ENCODE peak calls at places on chromosomes 12 and 14, in six cellular contexts. One of them, this sample, is unnamed.

GRCh38 chr12:45713108-45713507 is 16.4 kb upstream of the ARID2 start:
- DNase-seq in mucosa of descending colon: no peak
- DNase-seq in activated B cell treated with CpG ODN at 0.5 μM for 24 hours: no peak
- DNase-seq in NCI-H1105: no peak
- DNase-seq in effector memory CD8-positive, alpha-beta T cell: no peak
- DNase-seq in GM12864: no peak
- DNase-seq in this sample: no peak

GRCh38 chr12:103331643-103332042 is 164.1 kb downstream of the C12orf42 start:
- DNase-seq in mucosa of descending colon: no peak
- DNase-seq in activated B cell treated with CpG ODN at 0.5 μM for 24 hours: no peak
- DNase-seq in NCI-H1105: no peak
- DNase-seq in effector memory CD8-positive, alpha-beta T cell: no peak
- DNase-seq in GM12864: no peak
- DNase-seq in this sample: no peak

GRCh38 chr14:103738706-103739451 is 23.3 kb downstream of the ZFYVE21 start:
- DNase-seq in mucosa of descending colon: no peak
- DNase-seq in activated B cell treated with CpG ODN at 0.5 μM for 24 hours: no peak
- DNase-seq in NCI-H1105: no peak
- DNase-seq in effector memory CD8-positive, alpha-beta T cell: no peak
- DNase-seq in GM12864: no peak
- DNase-seq in this sample: no peak

GRCh38 chr14:47020500-47020899 is 368.9 kb upstream of the RPL10L start:
- DNase-seq in mucosa of descending colon: no peak
- DNase-seq in activated B cell treated with CpG ODN at 0.5 μM for 24 hours: no peak
- DNase-seq in NCI-H1105: no peak
- DNase-seq in effector memory CD8-positive, alpha-beta T cell: no peak
- DNase-seq in GM12864: no peak
- DNase-seq in this sample: no peak

GRCh38 chr14:77085538-77085937 is 12.5 kb upstream of the CIPC start:
- DNase-seq in mucosa of descending colon: no peak
- DNase-seq in activated B cell treated with CpG ODN at 0.5 μM for 24 hours: no peak
- DNase-seq in NCI-H1105: no peak
- DNase-seq in effector memory CD8-positive, alpha-beta T cell: no peak
- DNase-seq in GM12864: no peak
- DNase-seq in this sample: no peak

GRCh38 chr14:32896979-32897723 is 41.5 kb upstream of the NPAS3 start:
- DNase-seq in mucosa of descending colon: no peak
- DNase-seq in activated B cell treated with CpG ODN at 0.5 μM for 24 hours: no peak
- DNase-seq in NCI-H1105: no peak
- DNase-seq in effector memory CD8-positive, alpha-beta T cell: no peak
- DNase-seq in GM12864: no peak
- DNase-seq in this sample: peak

GRCh38 chr12:481422-481821 is 21.7 kb downstream of the B4GALNT3 start:
- DNase-seq in mucosa of descending colon: no peak
- DNase-seq in activated B cell treated with CpG ODN at 0.5 μM for 24 hours: no peak
- DNase-seq in NCI-H1105: no peak
- DNase-seq in effector memory CD8-positive, alpha-beta T cell: no peak
- DNase-seq in GM12864: no peak
- DNase-seq in this sample: no peak

GRCh38 chr12:106019130-106019529 is 119.6 kb downstream of the NUAK1 start:
- DNase-seq in mucosa of descending colon: no peak
- DNase-seq in activated B cell treated with CpG ODN at 0.5 μM for 24 hours: no peak
- DNase-seq in NCI-H1105: no peak
- DNase-seq in effector memory CD8-positive, alpha-beta T cell: no peak
- DNase-seq in GM12864: no peak
- DNase-seq in this sample: no peak

GRCh38 chr12:53258541-53259539 is 9.3 kb upstream of the ESPL1 start:
- DNase-seq in mucosa of descending colon: peak
- DNase-seq in activated B cell treated with CpG ODN at 0.5 μM for 24 hours: no peak
- DNase-seq in NCI-H1105: no peak
- DNase-seq in effector memory CD8-positive, alpha-beta T cell: no peak
- DNase-seq in GM12864: no peak
- DNase-seq in this sample: no peak

GRCh38 chr14:65110525-65110924 is 8.2 kb upstream of the MAX start:
- DNase-seq in mucosa of descending colon: no peak
- DNase-seq in activated B cell treated with CpG ODN at 0.5 μM for 24 hours: no peak
- DNase-seq in NCI-H1105: no peak
- DNase-seq in effector memory CD8-positive, alpha-beta T cell: no peak
- DNase-seq in GM12864: no peak
- DNase-seq in this sample: no peak

GRCh38 chr12:124758266-124759200 is 105.1 kb downstream of the SCARB1 start:
- DNase-seq in mucosa of descending colon: no peak
- DNase-seq in activated B cell treated with CpG ODN at 0.5 μM for 24 hours: no peak
- DNase-seq in NCI-H1105: peak
- DNase-seq in effector memory CD8-positive, alpha-beta T cell: no peak
- DNase-seq in GM12864: no peak
- DNase-seq in this sample: no peak

GRCh38 chr14:95255487-95255886 is 64.2 kb downstream of the CLMN start:
- DNase-seq in mucosa of descending colon: peak
- DNase-seq in activated B cell treated with CpG ODN at 0.5 μM for 24 hours: no peak
- DNase-seq in NCI-H1105: no peak
- DNase-seq in effector memory CD8-positive, alpha-beta T cell: no peak
- DNase-seq in GM12864: no peak
- DNase-seq in this sample: peak

GRCh38 chr12:42603246-42603645 is 13.7 kb upstream of the PRICKLE1 start:
- DNase-seq in mucosa of descending colon: no peak
- DNase-seq in activated B cell treated with CpG ODN at 0.5 μM for 24 hours: no peak
- DNase-seq in NCI-H1105: no peak
- DNase-seq in effector memory CD8-positive, alpha-beta T cell: no peak
- DNase-seq in GM12864: no peak
- DNase-seq in this sample: no peak

GRCh38 chr12:99605-100004 is 33.0 kb downstream of the IQSEC3 start:
- DNase-seq in mucosa of descending colon: no peak
- DNase-seq in activated B cell treated with CpG ODN at 0.5 μM for 24 hours: no peak
- DNase-seq in NCI-H1105: no peak
- DNase-seq in effector memory CD8-positive, alpha-beta T cell: no peak
- DNase-seq in GM12864: no peak
- DNase-seq in this sample: no peak

GRCh38 chr14:25537846-25538455 is 488.0 kb upstream of the STXBP6 start:
- DNase-seq in mucosa of descending colon: no peak
- DNase-seq in activated B cell treated with CpG ODN at 0.5 μM for 24 hours: no peak
- DNase-seq in NCI-H1105: peak
- DNase-seq in effector memory CD8-positive, alpha-beta T cell: no peak
- DNase-seq in GM12864: no peak
- DNase-seq in this sample: peak

GRCh38 chr14:101215266-101215665 is 311.7 kb upstream of the RTL1 start:
- DNase-seq in mucosa of descending colon: no peak
- DNase-seq in activated B cell treated with CpG ODN at 0.5 μM for 24 hours: no peak
- DNase-seq in NCI-H1105: no peak
- DNase-seq in effector memory CD8-positive, alpha-beta T cell: no peak
- DNase-seq in GM12864: no peak
- DNase-seq in this sample: no peak

GRCh38 chr14:104688755-104689619 is at the start of gene INF2:
- DNase-seq in mucosa of descending colon: peak
- DNase-seq in activated B cell treated with CpG ODN at 0.5 μM for 24 hours: peak
- DNase-seq in NCI-H1105: peak
- DNase-seq in effector memory CD8-positive, alpha-beta T cell: no peak
- DNase-seq in GM12864: no peak
- DNase-seq in this sample: peak

GRCh38 chr12:123532808-123533649 is 490 bp downstream of the RILPL1 start:
- DNase-seq in mucosa of descending colon: peak
- DNase-seq in activated B cell treated with CpG ODN at 0.5 μM for 24 hours: no peak
- DNase-seq in NCI-H1105: no peak
- DNase-seq in effector memory CD8-positive, alpha-beta T cell: no peak
- DNase-seq in GM12864: no peak
- DNase-seq in this sample: peak

GRCh38 chr14:93332032-93332852 is 594 bp downstream of the BTBD7 start:
- DNase-seq in mucosa of descending colon: peak
- DNase-seq in activated B cell treated with CpG ODN at 0.5 μM for 24 hours: no peak
- DNase-seq in NCI-H1105: peak
- DNase-seq in effector memory CD8-positive, alpha-beta T cell: peak
- DNase-seq in GM12864: no peak
- DNase-seq in this sample: peak

GRCh38 chr14:22231022-22231421 is 358.0 kb downstream of the DAD1 start:
- DNase-seq in mucosa of descending colon: no peak
- DNase-seq in activated B cell treated with CpG ODN at 0.5 μM for 24 hours: no peak
- DNase-seq in NCI-H1105: no peak
- DNase-seq in effector memory CD8-positive, alpha-beta T cell: peak
- DNase-seq in GM12864: no peak
- DNase-seq in this sample: no peak

GRCh38 chr12:68915055-68915454 is 17.9 kb downstream of the CPM start:
- DNase-seq in mucosa of descending colon: no peak
- DNase-seq in activated B cell treated with CpG ODN at 0.5 μM for 24 hours: no peak
- DNase-seq in NCI-H1105: no peak
- DNase-seq in effector memory CD8-positive, alpha-beta T cell: no peak
- DNase-seq in GM12864: no peak
- DNase-seq in this sample: no peak

GRCh38 chr12:117144599-117144998 is 45.4 kb upstream of the TESC start:
- DNase-seq in mucosa of descending colon: no peak
- DNase-seq in activated B cell treated with CpG ODN at 0.5 μM for 24 hours: no peak
- DNase-seq in NCI-H1105: no peak
- DNase-seq in effector memory CD8-positive, alpha-beta T cell: no peak
- DNase-seq in GM12864: no peak
- DNase-seq in this sample: no peak

GRCh38 chr12:89208661-89209096 is 143.6 kb downstream of the DUSP6 start:
- DNase-seq in mucosa of descending colon: no peak
- DNase-seq in activated B cell treated with CpG ODN at 0.5 μM for 24 hours: no peak
- DNase-seq in NCI-H1105: no peak
- DNase-seq in effector memory CD8-positive, alpha-beta T cell: no peak
- DNase-seq in GM12864: no peak
- DNase-seq in this sample: no peak

GRCh38 chr14:32099473-32099872 is 22.4 kb downstream of the ARHGAP5 start:
- DNase-seq in mucosa of descending colon: no peak
- DNase-seq in activated B cell treated with CpG ODN at 0.5 μM for 24 hours: no peak
- DNase-seq in NCI-H1105: no peak
- DNase-seq in effector memory CD8-positive, alpha-beta T cell: no peak
- DNase-seq in GM12864: no peak
- DNase-seq in this sample: no peak

GRCh38 chr12:115916910-115917668 is 360.4 kb downstream of the MED13L start:
- DNase-seq in mucosa of descending colon: peak
- DNase-seq in activated B cell treated with CpG ODN at 0.5 μM for 24 hours: peak
- DNase-seq in NCI-H1105: peak
- DNase-seq in effector memory CD8-positive, alpha-beta T cell: peak
- DNase-seq in GM12864: no peak
- DNase-seq in this sample: peak

GRCh38 chr12:16421806-16422205 is 74.4 kb downstream of the MGST1 start:
- DNase-seq in mucosa of descending colon: no peak
- DNase-seq in activated B cell treated with CpG ODN at 0.5 μM for 24 hours: no peak
- DNase-seq in NCI-H1105: no peak
- DNase-seq in effector memory CD8-positive, alpha-beta T cell: no peak
- DNase-seq in GM12864: no peak
- DNase-seq in this sample: no peak

GRCh38 chr14:65336191-65336591 is 76.3 kb upstream of the FUT8 start:
- DNase-seq in mucosa of descending colon: no peak
- DNase-seq in activated B cell treated with CpG ODN at 0.5 μM for 24 hours: no peak
- DNase-seq in NCI-H1105: no peak
- DNase-seq in effector memory CD8-positive, alpha-beta T cell: no peak
- DNase-seq in GM12864: no peak
- DNase-seq in this sample: no peak

GRCh38 chr12:50059440-50060119 is 2.2 kb downstream of the ASIC1 start:
- DNase-seq in mucosa of descending colon: peak
- DNase-seq in activated B cell treated with CpG ODN at 0.5 μM for 24 hours: no peak
- DNase-seq in NCI-H1105: no peak
- DNase-seq in effector memory CD8-positive, alpha-beta T cell: no peak
- DNase-seq in GM12864: no peak
- DNase-seq in this sample: no peak

GRCh38 chr12:89280833-89281533 is 71.3 kb downstream of the DUSP6 start:
- DNase-seq in mucosa of descending colon: no peak
- DNase-seq in activated B cell treated with CpG ODN at 0.5 μM for 24 hours: no peak
- DNase-seq in NCI-H1105: no peak
- DNase-seq in effector memory CD8-positive, alpha-beta T cell: no peak
- DNase-seq in GM12864: no peak
- DNase-seq in this sample: no peak

GRCh38 chr12:122977153-122977552 is 2.1 kb downstream of the OGFOD2 start:
- DNase-seq in mucosa of descending colon: peak
- DNase-seq in activated B cell treated with CpG ODN at 0.5 μM for 24 hours: no peak
- DNase-seq in NCI-H1105: no peak
- DNase-seq in effector memory CD8-positive, alpha-beta T cell: no peak
- DNase-seq in GM12864: no peak
- DNase-seq in this sample: no peak

GRCh38 chr12:116922194-116922897 is 11.6 kb downstream of the FBXW8 start:
- DNase-seq in mucosa of descending colon: no peak
- DNase-seq in activated B cell treated with CpG ODN at 0.5 μM for 24 hours: no peak
- DNase-seq in NCI-H1105: no peak
- DNase-seq in effector memory CD8-positive, alpha-beta T cell: no peak
- DNase-seq in GM12864: peak
- DNase-seq in this sample: no peak

GRCh38 chr12:115103884-115104883 is 420.2 kb upstream of the TBX3 start:
- DNase-seq in mucosa of descending colon: no peak
- DNase-seq in activated B cell treated with CpG ODN at 0.5 μM for 24 hours: no peak
- DNase-seq in NCI-H1105: no peak
- DNase-seq in effector memory CD8-positive, alpha-beta T cell: no peak
- DNase-seq in GM12864: no peak
- DNase-seq in this sample: no peak

GRCh38 chr12:89453579-89453978 is 71.0 kb downstream of the GALNT4 start:
- DNase-seq in mucosa of descending colon: no peak
- DNase-seq in activated B cell treated with CpG ODN at 0.5 μM for 24 hours: no peak
- DNase-seq in NCI-H1105: no peak
- DNase-seq in effector memory CD8-positive, alpha-beta T cell: no peak
- DNase-seq in GM12864: no peak
- DNase-seq in this sample: peak

GRCh38 chr12:83318386-83318971 is 631.8 kb downstream of the TMTC2 start:
- DNase-seq in mucosa of descending colon: no peak
- DNase-seq in activated B cell treated with CpG ODN at 0.5 μM for 24 hours: no peak
- DNase-seq in NCI-H1105: peak
- DNase-seq in effector memory CD8-positive, alpha-beta T cell: no peak
- DNase-seq in GM12864: no peak
- DNase-seq in this sample: no peak

GRCh38 chr12:75509621-75510020 is 1.8 kb downstream of the KRR1 start:
- DNase-seq in mucosa of descending colon: no peak
- DNase-seq in activated B cell treated with CpG ODN at 0.5 μM for 24 hours: no peak
- DNase-seq in NCI-H1105: no peak
- DNase-seq in effector memory CD8-positive, alpha-beta T cell: no peak
- DNase-seq in GM12864: no peak
- DNase-seq in this sample: no peak

This sample was measured in ACHN.